ENCODE peak calls at places on chromosomes 13 and 19, in seven cellular contexts. T is brain microvascular endothelial cell, J is prostate gland, Z is kidney epithelial cell, H is glutamatergic neuron, F is cardiac muscle cell, K is upper lobe of left lung. D is an unnamed sample.

GRCh38 chr13:85586422-85586831 is 212.8 kb downstream of the SLITRK6 start:
- DNase-seq in T (peak), J (no peak), Z (peak), H (no peak), F (no peak), K (no peak), D (no peak)

GRCh38 chr13:75788494-75788991 is 152.4 kb downstream of the LMO7 start:
- DNase-seq in T (peak), J (no peak), Z (no peak), H (no peak), F (no peak), K (peak), D (no peak)

GRCh38 chr13:110780410-110780809 is 66.9 kb downstream of the ING1 start:
- DNase-seq in T (no peak), J (no peak), Z (no peak), H (no peak), F (no peak), K (no peak), D (no peak)

GRCh38 chr13:50677687-50678463 is 165.6 kb downstream of the DLEU7 start:
- DNase-seq in T (peak), J (no peak), Z (no peak), H (no peak), F (no peak), K (no peak), D (no peak)

GRCh38 chr13:80399340-80400163 is 58.6 kb upstream of the SPRY2 start:
- DNase-seq in T (no peak), J (no peak), Z (no peak), H (no peak), F (no peak), K (peak), D (no peak)

GRCh38 chr13:102774210-102774560 is 599 bp upstream of the TEX30 start:
- DNase-seq in T (no peak), J (no peak), Z (no peak), H (no peak), F (no peak), K (no peak), D (no peak)

GRCh38 chr13:113831061-113831460 is 32.8 kb downstream of the GAS6 start:
- DNase-seq in T (no peak), J (no peak), Z (no peak), H (peak), F (no peak), K (no peak), D (no peak)

GRCh38 chr19:47421844-47422395 is 2.6 kb upstream of the MEIS3 start:
- DNase-seq in T (no peak), J (no peak), Z (no peak), H (peak), F (peak), K (no peak), D (no peak)

GRCh38 chr19:10683582-10683981 is 17.7 kb upstream of the QTRT1 start:
- DNase-seq in T (no peak), J (no peak), Z (no peak), H (no peak), F (no peak), K (no peak), D (no peak)

GRCh38 chr19:45056831-45057230 is 18.0 kb downstream of the CLASRP start:
- DNase-seq in T (no peak), J (no peak), Z (no peak), H (no peak), F (no peak), K (no peak), D (no peak)

GRCh38 chr19:45058622-45059159 is 17.6 kb downstream of the ZNF296 start:
- DNase-seq in T (no peak), J (no peak), Z (no peak), H (no peak), F (no peak), K (no peak), D (no peak)

GRCh38 chr19:45057444-45057843 is 18.6 kb downstream of the CLASRP start:
- DNase-seq in T (no peak), J (no peak), Z (no peak), H (no peak), F (no peak), K (no peak), D (no peak)

GRCh38 chr19:45061965-45062364 is 14.3 kb downstream of the ZNF296 start:
- DNase-seq in T (no peak), J (no peak), Z (no peak), H (no peak), F (no peak), K (no peak), D (no peak)

DNA sequence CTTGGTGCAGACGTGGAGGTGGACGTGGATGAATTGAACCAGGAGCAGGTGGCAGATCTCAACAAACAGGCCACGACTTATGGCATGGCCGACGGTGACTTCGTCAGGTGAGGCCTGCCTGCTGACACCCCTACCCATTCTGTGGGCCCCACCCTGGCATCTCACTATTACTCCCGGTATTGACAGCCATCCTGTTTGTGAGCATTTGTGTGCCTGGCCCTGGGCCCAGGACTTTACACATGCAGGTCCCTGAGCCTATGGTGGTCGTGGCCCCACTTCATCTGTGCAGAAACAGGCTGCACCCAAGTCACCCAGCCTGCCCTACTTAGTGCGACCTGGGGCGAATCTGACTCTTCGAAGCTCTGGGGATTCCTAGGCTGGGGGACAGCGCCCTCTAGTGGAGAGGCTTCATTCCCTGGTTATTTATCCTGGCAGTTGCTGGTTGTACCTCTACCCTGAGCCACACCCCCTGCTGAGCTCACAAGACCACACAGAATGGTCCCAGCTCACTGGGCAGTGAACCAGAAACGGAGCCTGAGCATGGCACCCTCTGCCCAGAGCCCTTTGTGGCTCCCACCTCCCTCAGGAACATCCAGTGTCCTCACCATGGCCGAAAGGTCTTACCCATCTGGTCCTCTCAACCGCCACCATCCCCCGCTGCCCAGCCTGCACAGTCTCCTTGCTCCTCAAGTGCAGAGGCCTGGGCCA is 16.9 kb downstream of the ZNF296 start:
- DNase-seq in T (peak), J (peak), Z (peak), H (peak), F (peak), K (peak), D (peak)
- TF ChIP-seq CTCF in T (peak), J (peak), Z (peak), H (peak), F (peak), K (peak), D (peak)

GRCh38 chr19:37655689-37656491 is 625 bp upstream of the ZFP30 start:
- DNase-seq in T (peak), J (peak), Z (peak), H (peak), F (peak), K (peak), D (peak)
- TF ChIP-seq CTCF in T (no peak), J (no peak), Z (no peak), H (no peak), F (no peak), K (no peak), D (no peak)

GRCh38 chr13:46982856-46983582 is 86.2 kb upstream of the HTR2A start:
- DNase-seq in T (no peak), J (no peak), Z (no peak), H (no peak), F (no peak), K (no peak), D (no peak)
- TF ChIP-seq CTCF in T (no peak), J (no peak), Z (no peak), H (no peak), F (no peak), K (no peak), D (no peak)

DNA sequence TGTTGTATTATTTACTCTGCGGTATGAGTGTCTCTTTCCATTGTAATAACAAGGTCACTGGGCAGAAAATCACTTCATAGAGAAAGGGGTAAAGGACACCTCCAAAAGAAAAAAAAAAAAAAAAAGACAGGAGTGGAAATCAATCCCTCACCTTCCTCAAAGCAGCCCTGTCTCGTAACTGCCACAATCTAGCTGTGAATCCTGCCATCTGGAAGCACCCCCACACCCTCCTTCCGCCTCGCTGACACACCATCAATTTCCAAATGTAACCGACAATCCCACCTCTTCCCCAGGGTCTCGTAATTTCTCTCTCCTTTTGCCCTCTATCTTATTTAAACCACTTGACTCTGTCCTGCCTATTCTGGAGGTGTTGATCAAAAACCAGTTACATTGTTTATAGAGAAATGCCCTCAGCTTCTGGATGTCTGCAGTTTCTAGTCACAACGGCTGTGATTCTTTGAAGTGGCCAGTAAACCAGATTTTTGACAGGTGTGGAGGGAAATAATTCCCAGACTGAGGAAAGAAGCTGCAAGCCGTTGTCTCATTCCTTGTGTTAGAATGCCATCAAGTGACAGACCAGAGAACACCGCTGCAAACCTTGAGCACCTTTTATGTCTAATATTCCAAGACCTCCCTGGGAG is 9.1 kb upstream of the POP4 start:
- DNase-seq in T (peak), J (no peak), Z (no peak), H (no peak), F (peak), K (no peak), D (no peak)
- TF ChIP-seq CTCF in T (peak), J (no peak), Z (peak), H (peak), F (no peak), K (no peak), D (peak)

GRCh38 chr19:45848922-45849321 is 14.0 kb downstream of the SYMPK start:
- DNase-seq in T (no peak), J (no peak), Z (no peak), H (no peak), F (no peak), K (no peak), D (no peak)
- TF ChIP-seq CTCF in T (peak), J (no peak), Z (peak), H (peak), F (peak), K (no peak), D (peak)

GRCh38 chr13:47794963-47795362 is 206.1 kb downstream of the SUCLA2 start:
- DNase-seq in T (peak), J (no peak), Z (no peak), H (no peak), F (no peak), K (no peak), D (no peak)
- TF ChIP-seq CTCF in T (peak), J (no peak), Z (peak), H (peak), F (peak), K (peak), D (peak)